ENCODE peak calls at places on chromosomes 6 and 20, in five cellular contexts. Z is activated T-cell treated with anti-CD3 and anti-CD28 coated beads for 1 hour, V is left colon, A is germinal center, W is GM04504. D is an unnamed sample.

GRCh38 chr6:134894800-134895199 is 55.1 kb downstream of the ALDH8A1 start:
- DNase-seq in Z (no peak), V (no peak), A (no peak), W (no peak), D (no peak)

GRCh38 chr6:14397518-14397901 is 279.9 kb downstream of the CD83 start:
- DNase-seq in Z (no peak), V (no peak), A (no peak), W (no peak), D (no peak)

GRCh38 chr6:16033214-16033613 is 95.7 kb upstream of the MYLIP start:
- DNase-seq in Z (no peak), V (no peak), A (no peak), W (no peak), D (no peak)

GRCh38 chr6:138944412-138944811 is 43.6 kb downstream of the REPS1 start:
- DNase-seq in Z (no peak), V (no peak), A (no peak), W (peak; percentile 7), D (no peak)

GRCh38 chr20:61370841-61371303 is 118.8 kb downstream of the CDH4 start:
- DNase-seq in Z (no peak), V (no peak), A (no peak), W (no peak), D (peak; percentile 79)

GRCh38 chr6:56495654-56496053 is 147.0 kb downstream of the DST start:
- DNase-seq in Z (no peak), V (no peak), A (no peak), W (no peak), D (no peak)

GRCh38 chr20:1566701-1567100 is 9.2 kb upstream of the SIRPD start:
- DNase-seq in Z (no peak), V (no peak), A (no peak), W (no peak), D (no peak)

GRCh38 chr20:676315-676937 is 824 bp upstream of the SCRT2 start:
- DNase-seq in Z (no peak), V (no peak), A (peak; percentile 50), W (no peak), D (no peak)

GRCh38 chr6:75107913-75108312 is 97.9 kb downstream of the COL12A1 start:
- DNase-seq in Z (no peak), V (no peak), A (no peak), W (no peak), D (no peak)

GRCh38 chr20:53867741-53868351 is 202.5 kb downstream of the BCAS1 start:
- DNase-seq in Z (no peak), V (no peak), A (no peak), W (no peak), D (no peak)

GRCh38 chr20:49276895-49277785 is 717 bp downstream of the ZNFX1 start:
- DNase-seq in Z (peak; percentile 23), V (peak; percentile 63), A (peak; percentile 35), W (no peak), D (peak; percentile 49)

GRCh38 chr6:166691199-166691598 is 64.1 kb upstream of the RPS6KA2 start:
- DNase-seq in Z (no peak), V (no peak), A (no peak), W (no peak), D (no peak)

GRCh38 chr6:167925011-167925410 is 72.5 kb upstream of the KIF25 start:
- DNase-seq in Z (no peak), V (no peak), A (no peak), W (no peak), D (no peak)

GRCh38 chr6:15246217-15247211 is 645 bp downstream of the JARID2 start:
- DNase-seq in Z (no peak), V (peak; percentile 23), A (no peak), W (no peak), D (no peak)

GRCh38 chr6:149064026-149065017 is 253.2 kb upstream of the TAB2 start:
- DNase-seq in Z (no peak), V (no peak), A (no peak), W (no peak), D (no peak)

GRCh38 chr6:142671791-142672190 is 273.2 kb downstream of the HIVEP2 start:
- DNase-seq in Z (no peak), V (no peak), A (peak; percentile 18), W (no peak), D (no peak)

GRCh38 chr20:3759316-3759715 is 8.2 kb downstream of the ADISSP start:
- DNase-seq in Z (no peak), V (no peak), A (no peak), W (no peak), D (no peak)

GRCh38 chr6:107489636-107490567 is at the start of gene SOBP:
- DNase-seq in Z (peak; percentile 12), V (peak; percentile 37), A (peak; percentile 62), W (no peak), D (peak; percentile 49)

GRCh38 chr6:109229536-109229935 is 134.2 kb downstream of the CEP57L1 start:
- DNase-seq in Z (no peak), V (peak; percentile 67), A (no peak), W (no peak), D (no peak)

GRCh38 chr6:31419842-31420241 is 16.4 kb downstream of the MICA start:
- DNase-seq in Z (no peak), V (no peak), A (no peak), W (no peak), D (no peak)

GRCh38 chr6:105510746-105511145 is 107.9 kb upstream of the PREP start:
- DNase-seq in Z (no peak), V (no peak), A (no peak), W (no peak), D (no peak)

GRCh38 chr20:57772349-57772964 is 62.6 kb upstream of the PMEPA1 start:
- DNase-seq in Z (peak; percentile 4), V (no peak), A (no peak), W (peak; percentile 32), D (no peak)

GRCh38 chr6:40963019-40963418 is 76.0 kb downstream of the UNC5CL start:
- DNase-seq in Z (no peak), V (no peak), A (no peak), W (no peak), D (no peak)

GRCh38 chr6:31736026-31736767 is at the start of gene CLIC1:
- DNase-seq in Z (peak; percentile 64), V (peak; percentile 89), A (peak; percentile 87), W (peak; percentile 62), D (no peak)